ENCODE peak calls at places on chromosomes 12 and 14, in five cellular contexts. One of them, this sample, is unnamed.

GRCh38 chr12:43728698-43729097 is 29.9 kb downstream of the PUS7L start:
- DNase-seq in stimulated activated CD4-positive, alpha-beta T cell treated with anti-CD3 and anti-CD28 coated beads, Interleukin-1b, Interleukin-23, amount 100 ng/mL, for 24 hours: no peak
- DNase-seq in Daoy: no peak
- DNase-seq in stomach: no peak
- DNase-seq in CD8-positive, alpha-beta T cell: no peak
- DNase-seq in this sample: no peak

GRCh38 chr14:102690509-102691286 is 86.6 kb upstream of the TRAF3 start:
- DNase-seq in stimulated activated CD4-positive, alpha-beta T cell treated with anti-CD3 and anti-CD28 coated beads, Interleukin-1b, Interleukin-23, amount 100 ng/mL, for 24 hours: no peak
- DNase-seq in Daoy: no peak
- DNase-seq in stomach: peak; percentile 55
- DNase-seq in CD8-positive, alpha-beta T cell: no peak
- DNase-seq in this sample: no peak

GRCh38 chr12:124648710-124649384 is 81.4 kb upstream of the NCOR2 start:
- DNase-seq in stimulated activated CD4-positive, alpha-beta T cell treated with anti-CD3 and anti-CD28 coated beads, Interleukin-1b, Interleukin-23, amount 100 ng/mL, for 24 hours: no peak
- DNase-seq in Daoy: no peak
- DNase-seq in stomach: no peak
- DNase-seq in CD8-positive, alpha-beta T cell: no peak
- DNase-seq in this sample: no peak

GRCh38 chr12:45227668-45228067 is 11.8 kb downstream of the ANO6 start:
- DNase-seq in stimulated activated CD4-positive, alpha-beta T cell treated with anti-CD3 and anti-CD28 coated beads, Interleukin-1b, Interleukin-23, amount 100 ng/mL, for 24 hours: no peak
- DNase-seq in Daoy: no peak
- DNase-seq in stomach: no peak
- DNase-seq in CD8-positive, alpha-beta T cell: no peak
- DNase-seq in this sample: no peak

GRCh38 chr14:29320261-29320660 is 553.7 kb downstream of the FOXG1 start:
- DNase-seq in stimulated activated CD4-positive, alpha-beta T cell treated with anti-CD3 and anti-CD28 coated beads, Interleukin-1b, Interleukin-23, amount 100 ng/mL, for 24 hours: no peak
- DNase-seq in Daoy: peak; percentile 54
- DNase-seq in stomach: no peak
- DNase-seq in CD8-positive, alpha-beta T cell: no peak
- DNase-seq in this sample: no peak

GRCh38 chr12:113874999-113875561 is 91.0 kb downstream of the RBM19 start:
- DNase-seq in stimulated activated CD4-positive, alpha-beta T cell treated with anti-CD3 and anti-CD28 coated beads, Interleukin-1b, Interleukin-23, amount 100 ng/mL, for 24 hours: no peak
- DNase-seq in Daoy: peak; percentile 21
- DNase-seq in stomach: no peak
- DNase-seq in CD8-positive, alpha-beta T cell: no peak
- DNase-seq in this sample: peak; percentile 31

GRCh38 chr12:29667011-29667410 is 116.7 kb downstream of the TMTC1 start:
- DNase-seq in stimulated activated CD4-positive, alpha-beta T cell treated with anti-CD3 and anti-CD28 coated beads, Interleukin-1b, Interleukin-23, amount 100 ng/mL, for 24 hours: no peak
- DNase-seq in Daoy: no peak
- DNase-seq in stomach: no peak
- DNase-seq in CD8-positive, alpha-beta T cell: no peak
- DNase-seq in this sample: no peak

GRCh38 chr14:100783630-100784321 is 42.1 kb upstream of the MEG3 start:
- DNase-seq in stimulated activated CD4-positive, alpha-beta T cell treated with anti-CD3 and anti-CD28 coated beads, Interleukin-1b, Interleukin-23, amount 100 ng/mL, for 24 hours: no peak
- DNase-seq in Daoy: no peak
- DNase-seq in stomach: no peak
- DNase-seq in CD8-positive, alpha-beta T cell: no peak
- DNase-seq in this sample: no peak

GRCh38 chr12:52081263-52081733 is 1.8 kb downstream of the SMIM41 start:
- DNase-seq in stimulated activated CD4-positive, alpha-beta T cell treated with anti-CD3 and anti-CD28 coated beads, Interleukin-1b, Interleukin-23, amount 100 ng/mL, for 24 hours: no peak
- DNase-seq in Daoy: no peak
- DNase-seq in stomach: no peak
- DNase-seq in CD8-positive, alpha-beta T cell: no peak
- DNase-seq in this sample: no peak

GRCh38 chr12:93790472-93791152 is 113.4 kb downstream of the CRADD start:
- DNase-seq in stimulated activated CD4-positive, alpha-beta T cell treated with anti-CD3 and anti-CD28 coated beads, Interleukin-1b, Interleukin-23, amount 100 ng/mL, for 24 hours: no peak
- DNase-seq in Daoy: peak; percentile 84
- DNase-seq in stomach: no peak
- DNase-seq in CD8-positive, alpha-beta T cell: no peak
- DNase-seq in this sample: no peak

GRCh38 chr14:50357124-50357523 is 39.6 kb downstream of the CDKL1 start:
- DNase-seq in stimulated activated CD4-positive, alpha-beta T cell treated with anti-CD3 and anti-CD28 coated beads, Interleukin-1b, Interleukin-23, amount 100 ng/mL, for 24 hours: no peak
- DNase-seq in Daoy: no peak
- DNase-seq in stomach: no peak
- DNase-seq in CD8-positive, alpha-beta T cell: no peak
- DNase-seq in this sample: no peak

GRCh38 chr12:69929125-69929524 is 104.1 kb downstream of the MYRFL start:
- DNase-seq in stimulated activated CD4-positive, alpha-beta T cell treated with anti-CD3 and anti-CD28 coated beads, Interleukin-1b, Interleukin-23, amount 100 ng/mL, for 24 hours: no peak
- DNase-seq in Daoy: peak; percentile 13
- DNase-seq in stomach: no peak
- DNase-seq in CD8-positive, alpha-beta T cell: no peak
- DNase-seq in this sample: no peak

GRCh38 chr12:43969882-43970281 is 134.0 kb downstream of the TMEM117 start:
- DNase-seq in stimulated activated CD4-positive, alpha-beta T cell treated with anti-CD3 and anti-CD28 coated beads, Interleukin-1b, Interleukin-23, amount 100 ng/mL, for 24 hours: no peak
- DNase-seq in Daoy: peak; percentile 31
- DNase-seq in stomach: no peak
- DNase-seq in CD8-positive, alpha-beta T cell: no peak
- DNase-seq in this sample: no peak

GRCh38 chr14:49997991-49998390 is 105.1 kb downstream of the ARF6 start:
- DNase-seq in stimulated activated CD4-positive, alpha-beta T cell treated with anti-CD3 and anti-CD28 coated beads, Interleukin-1b, Interleukin-23, amount 100 ng/mL, for 24 hours: no peak
- DNase-seq in Daoy: no peak
- DNase-seq in stomach: no peak
- DNase-seq in CD8-positive, alpha-beta T cell: no peak
- DNase-seq in this sample: no peak

GRCh38 chr14:85024931-85025330 is 505.0 kb upstream of the FLRT2 start:
- DNase-seq in stimulated activated CD4-positive, alpha-beta T cell treated with anti-CD3 and anti-CD28 coated beads, Interleukin-1b, Interleukin-23, amount 100 ng/mL, for 24 hours: no peak
- DNase-seq in Daoy: no peak
- DNase-seq in stomach: no peak
- DNase-seq in CD8-positive, alpha-beta T cell: no peak
- DNase-seq in this sample: no peak

GRCh38 chr14:24179294-24179960 is 7.5 kb downstream of the REC8 start:
- DNase-seq in stimulated activated CD4-positive, alpha-beta T cell treated with anti-CD3 and anti-CD28 coated beads, Interleukin-1b, Interleukin-23, amount 100 ng/mL, for 24 hours: no peak
- DNase-seq in Daoy: no peak
- DNase-seq in stomach: no peak
- DNase-seq in CD8-positive, alpha-beta T cell: no peak
- DNase-seq in this sample: no peak

GRCh38 chr14:104361921-104362681 is 217.5 kb upstream of the C14orf180 start:
- DNase-seq in stimulated activated CD4-positive, alpha-beta T cell treated with anti-CD3 and anti-CD28 coated beads, Interleukin-1b, Interleukin-23, amount 100 ng/mL, for 24 hours: no peak
- DNase-seq in Daoy: no peak
- DNase-seq in stomach: peak; percentile 60
- DNase-seq in CD8-positive, alpha-beta T cell: no peak
- DNase-seq in this sample: no peak

GRCh38 chr12:107684029-107684790 is 1.4 kb upstream of the PWP1 start:
- DNase-seq in stimulated activated CD4-positive, alpha-beta T cell treated with anti-CD3 and anti-CD28 coated beads, Interleukin-1b, Interleukin-23, amount 100 ng/mL, for 24 hours: no peak
- DNase-seq in Daoy: peak; percentile 51
- DNase-seq in stomach: no peak
- DNase-seq in CD8-positive, alpha-beta T cell: no peak
- DNase-seq in this sample: no peak

GRCh38 chr12:76311796-76312195 is 36.4 kb downstream of the BBS10 start:
- DNase-seq in stimulated activated CD4-positive, alpha-beta T cell treated with anti-CD3 and anti-CD28 coated beads, Interleukin-1b, Interleukin-23, amount 100 ng/mL, for 24 hours: no peak
- DNase-seq in Daoy: no peak
- DNase-seq in stomach: no peak
- DNase-seq in CD8-positive, alpha-beta T cell: no peak
- DNase-seq in this sample: no peak

GRCh38 chr12:5716221-5716620 is 228.8 kb downstream of the ANO2 start:
- DNase-seq in stimulated activated CD4-positive, alpha-beta T cell treated with anti-CD3 and anti-CD28 coated beads, Interleukin-1b, Interleukin-23, amount 100 ng/mL, for 24 hours: no peak
- DNase-seq in Daoy: peak; percentile 33
- DNase-seq in stomach: no peak
- DNase-seq in CD8-positive, alpha-beta T cell: no peak
- DNase-seq in this sample: no peak

GRCh38 chr14:75553157-75553556 is 25.3 kb upstream of the FLVCR2 start:
- DNase-seq in stimulated activated CD4-positive, alpha-beta T cell treated with anti-CD3 and anti-CD28 coated beads, Interleukin-1b, Interleukin-23, amount 100 ng/mL, for 24 hours: no peak
- DNase-seq in Daoy: no peak
- DNase-seq in stomach: no peak
- DNase-seq in CD8-positive, alpha-beta T cell: no peak
- DNase-seq in this sample: no peak

GRCh38 chr14:28294834-28295440 is 471.6 kb upstream of the FOXG1 start:
- DNase-seq in stimulated activated CD4-positive, alpha-beta T cell treated with anti-CD3 and anti-CD28 coated beads, Interleukin-1b, Interleukin-23, amount 100 ng/mL, for 24 hours: no peak
- DNase-seq in Daoy: peak; percentile 75
- DNase-seq in stomach: no peak
- DNase-seq in CD8-positive, alpha-beta T cell: no peak
- DNase-seq in this sample: peak; percentile 3

GRCh38 chr14:93160353-93160801 is 24.3 kb downstream of the MOAP1 start:
- DNase-seq in stimulated activated CD4-positive, alpha-beta T cell treated with anti-CD3 and anti-CD28 coated beads, Interleukin-1b, Interleukin-23, amount 100 ng/mL, for 24 hours: no peak
- DNase-seq in Daoy: peak; percentile 35
- DNase-seq in stomach: no peak
- DNase-seq in CD8-positive, alpha-beta T cell: no peak
- DNase-seq in this sample: peak; percentile 42

GRCh38 chr12:3553681-3554546 is 62.9 kb downstream of the PRMT8 start:
- DNase-seq in stimulated activated CD4-positive, alpha-beta T cell treated with anti-CD3 and anti-CD28 coated beads, Interleukin-1b, Interleukin-23, amount 100 ng/mL, for 24 hours: no peak
- DNase-seq in Daoy: peak; percentile 28
- DNase-seq in stomach: peak; percentile 11
- DNase-seq in CD8-positive, alpha-beta T cell: no peak
- DNase-seq in this sample: no peak

GRCh38 chr12:104707179-104707578 is 250.4 kb downstream of the CHST11 start:
- DNase-seq in stimulated activated CD4-positive, alpha-beta T cell treated with anti-CD3 and anti-CD28 coated beads, Interleukin-1b, Interleukin-23, amount 100 ng/mL, for 24 hours: no peak
- DNase-seq in Daoy: no peak
- DNase-seq in stomach: no peak
- DNase-seq in CD8-positive, alpha-beta T cell: no peak
- DNase-seq in this sample: no peak

GRCh38 chr14:101823511-101824120 is 62.1 kb downstream of the PPP2R5C start:
- DNase-seq in stimulated activated CD4-positive, alpha-beta T cell treated with anti-CD3 and anti-CD28 coated beads, Interleukin-1b, Interleukin-23, amount 100 ng/mL, for 24 hours: no peak
- DNase-seq in Daoy: no peak
- DNase-seq in stomach: peak; percentile 49
- DNase-seq in CD8-positive, alpha-beta T cell: no peak
- DNase-seq in this sample: no peak

GRCh38 chr14:93082576-93083001 is 33.1 kb downstream of the ITPK1 start:
- DNase-seq in stimulated activated CD4-positive, alpha-beta T cell treated with anti-CD3 and anti-CD28 coated beads, Interleukin-1b, Interleukin-23, amount 100 ng/mL, for 24 hours: no peak
- DNase-seq in Daoy: no peak
- DNase-seq in stomach: no peak
- DNase-seq in CD8-positive, alpha-beta T cell: no peak
- DNase-seq in this sample: no peak

GRCh38 chr12:46904406-46905240 is 78.8 kb upstream of the SLC38A4 start:
- DNase-seq in stimulated activated CD4-positive, alpha-beta T cell treated with anti-CD3 and anti-CD28 coated beads, Interleukin-1b, Interleukin-23, amount 100 ng/mL, for 24 hours: no peak
- DNase-seq in Daoy: no peak
- DNase-seq in stomach: no peak
- DNase-seq in CD8-positive, alpha-beta T cell: no peak
- DNase-seq in this sample: no peak

GRCh38 chr12:79434561-79434960 is 256.2 kb downstream of the PAWR start:
- DNase-seq in stimulated activated CD4-positive, alpha-beta T cell treated with anti-CD3 and anti-CD28 coated beads, Interleukin-1b, Interleukin-23, amount 100 ng/mL, for 24 hours: no peak
- DNase-seq in Daoy: no peak
- DNase-seq in stomach: no peak
- DNase-seq in CD8-positive, alpha-beta T cell: no peak
- DNase-seq in this sample: no peak

GRCh38 chr12:109814600-109814999 is 18.6 kb downstream of the TRPV4 start:
- DNase-seq in stimulated activated CD4-positive, alpha-beta T cell treated with anti-CD3 and anti-CD28 coated beads, Interleukin-1b, Interleukin-23, amount 100 ng/mL, for 24 hours: no peak
- DNase-seq in Daoy: no peak
- DNase-seq in stomach: no peak
- DNase-seq in CD8-positive, alpha-beta T cell: no peak
- DNase-seq in this sample: no peak

GRCh38 chr12:75196865-75197264 is 12.8 kb downstream of the KCNC2 start:
- DNase-seq in stimulated activated CD4-positive, alpha-beta T cell treated with anti-CD3 and anti-CD28 coated beads, Interleukin-1b, Interleukin-23, amount 100 ng/mL, for 24 hours: no peak
- DNase-seq in Daoy: peak; percentile 18
- DNase-seq in stomach: no peak
- DNase-seq in CD8-positive, alpha-beta T cell: no peak
- DNase-seq in this sample: no peak

GRCh38 chr14:90674043-90674670 is 142.1 kb downstream of the TTC7B start:
- DNase-seq in stimulated activated CD4-positive, alpha-beta T cell treated with anti-CD3 and anti-CD28 coated beads, Interleukin-1b, Interleukin-23, amount 100 ng/mL, for 24 hours: no peak
- DNase-seq in Daoy: no peak
- DNase-seq in stomach: no peak
- DNase-seq in CD8-positive, alpha-beta T cell: no peak
- DNase-seq in this sample: no peak

GRCh38 chr14:70013269-70013873 is 134.2 kb downstream of the SMOC1 start:
- DNase-seq in stimulated activated CD4-positive, alpha-beta T cell treated with anti-CD3 and anti-CD28 coated beads, Interleukin-1b, Interleukin-23, amount 100 ng/mL, for 24 hours: no peak
- DNase-seq in Daoy: peak; percentile 67
- DNase-seq in stomach: peak; percentile 58
- DNase-seq in CD8-positive, alpha-beta T cell: no peak
- DNase-seq in this sample: peak; percentile 72

This sample was measured in mucosa of descending colon.